ENCODE peak calls at places on chromosomes 7 and 10, in ten cellular contexts. U, S, O, Z, K, V, W, E, T and L are unnamed samples.

GRCh38 chr7:2782565-2782964 is 61.5 kb downstream of the GNA12 start:
- DNase-seq in U (no peak), S (no peak), O (no peak), Z (no peak), K (no peak), V (no peak), W (no peak), E (no peak), T (no peak), L (no peak)

GRCh38 chr7:42868456-42868855 is 43.4 kb downstream of the C7orf25 start:
- DNase-seq in U (no peak), S (no peak), O (no peak), Z (no peak), K (no peak), V (no peak), W (no peak), E (no peak), T (no peak), L (no peak)

GRCh38 chr7:151408839-151409554 is 841 bp downstream of the WDR86 start:
- DNase-seq in U (no peak), S (no peak), O (peak; percentile 39), Z (no peak), K (peak; percentile 68), V (no peak), W (no peak), E (no peak), T (peak; percentile 57), L (no peak)

GRCh38 chr10:69994262-69994661 is 58.4 kb upstream of the MACROH2A2 start:
- DNase-seq in U (peak; percentile 79), S (peak; percentile 58), O (no peak), Z (peak; percentile 42), K (peak; percentile 26), V (no peak), W (peak; percentile 86), E (peak; percentile 23), T (no peak), L (peak; percentile 41)

GRCh38 chr10:77981281-77981680 is 48.0 kb downstream of the POLR3A start:
- DNase-seq in U (no peak), S (no peak), O (no peak), Z (no peak), K (no peak), V (no peak), W (no peak), E (no peak), T (no peak), L (no peak)

GRCh38 chr10:75335191-75335590 is 66.4 kb downstream of the ZNF503 start:
- DNase-seq in U (no peak), S (no peak), O (no peak), Z (no peak), K (no peak), V (no peak), W (no peak), E (peak; percentile 42), T (no peak), L (no peak)

GRCh38 chr7:46747222-46747621 is 826.1 kb upstream of the IGFBP3 start:
- DNase-seq in U (no peak), S (no peak), O (no peak), Z (no peak), K (no peak), V (no peak), W (peak; percentile 71), E (no peak), T (peak; percentile 19), L (no peak)

GRCh38 chr10:85224366-85224960 is 896.1 kb downstream of the CCSER2 start:
- DNase-seq in U (no peak), S (no peak), O (no peak), Z (no peak), K (no peak), V (no peak), W (no peak), E (no peak), T (no peak), L (no peak)

GRCh38 chr7:141072548-141073172 is 1.2 kb upstream of the TMEM178B start:
- DNase-seq in U (peak; percentile 81), S (peak; percentile 77), O (peak; percentile 55), Z (no peak), K (peak; percentile 75), V (peak; percentile 85), W (peak; percentile 63), E (peak; percentile 48), T (peak; percentile 49), L (no peak)

GRCh38 chr7:74455933-74456332 is 2.2 kb downstream of the GTF2IRD1 start:
- DNase-seq in U (no peak), S (no peak), O (no peak), Z (no peak), K (no peak), V (no peak), W (no peak), E (no peak), T (no peak), L (no peak)

GRCh38 chr10:6071181-6072175 is 9.3 kb upstream of the IL2RA start:
- DNase-seq in U (no peak), S (no peak), O (no peak), Z (no peak), K (no peak), V (no peak), W (no peak), E (no peak), T (no peak), L (no peak)

GRCh38 chr7:157253850-157254249 is 83.0 kb upstream of the DNAJB6 start:
- DNase-seq in U (peak; percentile 56), S (peak; percentile 82), O (no peak), Z (no peak), K (no peak), V (peak; percentile 87), W (peak; percentile 61), E (no peak), T (no peak), L (no peak)
- TF ChIP-seq CTCF in U (no peak), S (peak; percentile 58), O (no peak), Z (no peak), K (no peak), V (peak; percentile 42), W (peak; percentile 35), E (no peak), T (no peak), L (no peak)

DNA sequence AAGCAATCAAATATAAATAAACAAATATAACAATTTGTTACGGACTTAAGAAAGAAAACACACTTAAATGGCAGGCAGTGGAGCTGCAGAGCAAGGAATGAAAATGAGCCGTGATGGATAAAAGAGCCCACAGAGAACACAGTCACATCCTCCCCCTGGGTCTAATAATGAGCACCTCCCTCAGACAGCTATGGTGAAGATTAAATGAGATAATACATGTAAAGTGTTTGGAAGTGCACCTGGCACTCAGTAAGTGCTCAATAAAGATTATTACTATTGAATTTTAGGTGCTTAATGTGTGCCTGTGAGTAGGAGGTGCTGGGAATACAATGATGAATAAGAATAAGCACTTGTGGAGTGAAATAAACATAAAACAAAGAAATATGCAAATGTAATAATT is 49.1 kb upstream of the CABCOCO1 start:
- DNase-seq in U (no peak), S (no peak), O (no peak), Z (no peak), K (no peak), V (no peak), W (no peak), E (no peak), T (no peak), L (no peak)
- TF ChIP-seq CTCF in U (no peak), S (no peak), O (no peak), Z (no peak), K (no peak), V (no peak), W (no peak), E (no peak), T (no peak), L (no peak)

GRCh38 chr10:126097558-126098215 is 201.3 kb downstream of the FANK1 start:
- DNase-seq in U (no peak), S (no peak), O (no peak), Z (no peak), K (no peak), V (no peak), W (no peak), E (no peak), T (no peak), L (no peak)
- TF ChIP-seq CTCF in U (no peak), S (no peak), O (no peak), Z (no peak), K (no peak), V (no peak), W (peak; percentile 38), E (no peak), T (no peak), L (no peak)

GRCh38 chr7:93036149-93036640 is 81.6 kb downstream of the SAMD9 start:
- DNase-seq in U (no peak), S (no peak), O (no peak), Z (no peak), K (no peak), V (no peak), W (no peak), E (no peak), T (no peak), L (no peak)

GRCh38 chr7:93043393-93043985 is 74.3 kb downstream of the SAMD9 start:
- DNase-seq in U (no peak), S (no peak), O (peak; percentile 67), Z (no peak), K (peak; percentile 80), V (no peak), W (no peak), E (peak; percentile 94), T (peak; percentile 74), L (no peak)

GRCh38 chr7:93036807-93037206 is 81.0 kb downstream of the SAMD9 start:
- DNase-seq in U (no peak), S (no peak), O (no peak), Z (no peak), K (no peak), V (no peak), W (peak; percentile 17), E (peak; percentile 9), T (no peak), L (peak; percentile 46)

GRCh38 chr7:93040355-93040754 is 77.4 kb downstream of the SAMD9 start:
- DNase-seq in U (no peak), S (no peak), O (peak; percentile 28), Z (no peak), K (no peak), V (no peak), W (no peak), E (no peak), T (no peak), L (no peak)

DNA sequence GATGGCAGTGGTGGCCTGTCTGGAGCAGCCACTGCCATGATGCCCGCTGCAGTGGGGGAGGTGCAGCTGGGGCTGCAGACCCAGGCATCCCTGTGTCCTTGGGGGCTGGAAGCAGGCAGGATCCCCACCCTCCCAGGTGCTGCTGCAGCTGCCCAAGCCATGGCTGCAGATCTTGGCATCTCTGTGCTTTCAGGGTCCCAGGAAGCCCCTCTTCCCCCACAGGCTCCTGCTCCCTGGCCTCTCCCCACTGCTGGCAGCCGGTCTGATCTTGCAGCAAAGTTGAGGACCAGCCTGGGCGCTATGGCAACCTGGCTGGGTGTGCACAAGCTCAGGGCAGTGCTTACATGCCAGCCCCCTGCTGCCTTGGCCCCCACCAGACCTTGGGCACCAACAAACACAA is 78.5 kb downstream of the SAMD9 start:
- DNase-seq in U (no peak), S (no peak), O (no peak), Z (no peak), K (no peak), V (no peak), W (no peak), E (no peak), T (no peak), L (no peak)
- TF ChIP-seq CTCF in U (no peak), S (no peak), O (no peak), Z (no peak), K (no peak), V (no peak), W (no peak), E (no peak), T (no peak), L (no peak)

GRCh38 chr10:132669208-132669861 is 116.6 kb downstream of the NKX6-2 start:
- DNase-seq in U (no peak), S (no peak), O (peak; percentile 5), Z (no peak), K (no peak), V (no peak), W (no peak), E (no peak), T (no peak), L (no peak)
- TF ChIP-seq CTCF in U (no peak), S (no peak), O (no peak), Z (no peak), K (no peak), V (no peak), W (no peak), E (no peak), T (no peak), L (no peak)